ENCODE peak calls at places on chromosome 9, in four cellular contexts. I is endothelial cell, Y is mucosa of gallbladder, C is H54. T is an unnamed sample.

GRCh38 chr9:12681620-12682019 is 11.6 kb upstream of the TYRP1 start:
- DNase-seq in Y (no peak), I (no peak), C (no peak), T (no peak)

GRCh38 chr9:18666987-18667772 is 193.2 kb downstream of the ADAMTSL1 start:
- DNase-seq in I (no peak), C (no peak), Y (no peak), T (no peak)

GRCh38 chr9:126805546-126806262 is 864 bp downstream of the ZBTB43 start:
- DNase-seq in C (peak), I (no peak), Y (peak), T (peak)

GRCh38 chr9:120924698-120925534 is 1.7 kb downstream of the TRAF1 start:
- DNase-seq in C (no peak), I (no peak), Y (no peak), T (peak)

GRCh38 chr9:134768332-134769083 is 112.1 kb upstream of the FCN2 start:
- DNase-seq in I (no peak), C (no peak), Y (no peak), T (no peak)

GRCh38 chr9:10208691-10209069 is 404.1 kb downstream of the PTPRD start:
- DNase-seq in I (no peak), Y (no peak), C (no peak), T (no peak)

GRCh38 chr9:135971892-135972291 is 10.7 kb upstream of the UBAC1 start:
- DNase-seq in C (no peak), I (peak), Y (peak), T (peak)

GRCh38 chr9:95852059-95853032 is 23.1 kb upstream of the ERCC6L2 start:
- DNase-seq in I (no peak), C (peak), Y (no peak), T (no peak)

GRCh38 chr9:27204578-27204977 is 92.4 kb downstream of the EQTN start:
- DNase-seq in I (no peak), Y (no peak), C (no peak), T (no peak)

GRCh38 chr9:36134761-36135505 is 1.6 kb upstream of the GLIPR2 start:
- DNase-seq in C (no peak), I (no peak), Y (no peak), T (peak)

GRCh38 chr9:121650220-121651013 is 1.0 kb upstream of the DAB2IP start:
- DNase-seq in Y (peak), I (peak), C (peak), T (peak)

GRCh38 chr9:20692554-20692953 is 8.5 kb downstream of the FOCAD start:
- DNase-seq in C (no peak), I (no peak), Y (no peak), T (no peak)

GRCh38 chr9:134895849-134896833 is 15.5 kb downstream of the FCN2 start:
- DNase-seq in I (no peak), Y (peak), C (peak), T (no peak)

GRCh38 chr9:79568337-79569084 is 3.3 kb upstream of the TLE4 start:
- DNase-seq in C (no peak), Y (no peak), I (no peak), T (no peak)

GRCh38 chr9:132994410-132995120 is 16.1 kb downstream of the GFI1B start:
- DNase-seq in I (no peak), Y (peak), C (no peak), T (peak)

GRCh38 chr9:114296338-114296737 is 26.6 kb upstream of the ORM1 start:
- DNase-seq in Y (no peak), I (no peak), C (no peak), T (no peak)

GRCh38 chr9:98364042-98364441 is 108.6 kb upstream of the TBC1D2 start:
- DNase-seq in C (no peak), I (no peak), Y (no peak), T (no peak)

GRCh38 chr9:5644522-5644921 is 15.6 kb downstream of the RIC1 start:
- DNase-seq in C (no peak), Y (no peak), I (no peak), T (no peak)

GRCh38 chr9:77486968-77487367 is 161.2 kb downstream of the GNA14 start:
- DNase-seq in I (no peak), Y (no peak), C (no peak), T (no peak)

GRCh38 chr9:6645153-6646027 is at the start of gene GLDC:
- DNase-seq in C (peak), I (peak), Y (peak), T (peak)

GRCh38 chr9:138006576-138007233 is 129.1 kb downstream of the CACNA1B start:
- DNase-seq in Y (no peak), C (no peak), I (no peak), T (peak)

GRCh38 chr9:34428325-34428958 is 29.9 kb downstream of the FAM219A start:
- DNase-seq in Y (no peak), I (no peak), C (no peak), T (no peak)

GRCh38 chr9:90815183-90815943 is 13.7 kb downstream of the SYK start:
- DNase-seq in C (no peak), Y (peak), I (no peak), T (no peak)

GRCh38 chr9:92097997-92098482 is 17.2 kb downstream of the SPTLC1 start:
- DNase-seq in Y (peak), C (no peak), I (peak), T (peak)

GRCh38 chr9:73869261-73869660 is 627.9 kb upstream of the RORB start:
- DNase-seq in Y (no peak), I (no peak), C (peak), T (no peak)

T was measured in endodermal cell.